ENCODE peak calls at places on chromosome 15, in five cellular contexts. R is A549, K is testis, D is breast epithelium, U is thyroid gland. M is an unnamed sample.

GRCh38 chr15:49832421-49832980 is 211.7 kb downstream of the DTWD1 start:
- DNase-seq in R (no peak), U (peak), K (peak), D (no peak), M (peak)

GRCh38 chr15:90205050-90205848 is 4.1 kb downstream of the SEMA4B start:
- DNase-seq in R (no peak), K (no peak), D (no peak), U (no peak), M (no peak)

GRCh38 chr15:77180757-77181156 is 109.8 kb upstream of the TSPAN3 start:
- DNase-seq in U (no peak), R (no peak), D (no peak), K (no peak), M (no peak)

GRCh38 chr15:45177285-45177684 is 10.5 kb downstream of the SHF start:
- DNase-seq in K (no peak), R (no peak), U (no peak), D (no peak), M (no peak)

GRCh38 chr15:82922737-82923136 is 29.8 kb downstream of the HOMER2 start:
- DNase-seq in U (no peak), R (no peak), K (no peak), D (no peak), M (no peak)

GRCh38 chr15:76164602-76165001 is 104.8 kb downstream of the TMEM266 start:
- DNase-seq in K (no peak), R (no peak), D (no peak), U (no peak), M (no peak)

GRCh38 chr15:31325432-31325975 is 1.1 kb upstream of the KLF13 start:
- DNase-seq in R (peak), K (peak), U (peak), D (no peak), M (peak)

GRCh38 chr15:89845305-89845893 is 30.7 kb upstream of the ANPEP start:
- DNase-seq in D (no peak), U (no peak), R (peak), K (no peak), M (no peak)

GRCh38 chr15:35963316-35963715 is 417.4 kb upstream of the DPH6 start:
- DNase-seq in D (no peak), K (no peak), U (no peak), R (no peak), M (no peak)

GRCh38 chr15:59294574-59294960 is 78.1 kb downstream of the MYO1E start:
- DNase-seq in U (no peak), K (no peak), R (no peak), D (no peak), M (no peak)

GRCh38 chr15:85527907-85528306 is 147.5 kb downstream of the AKAP13 start:
- DNase-seq in K (no peak), U (peak), R (no peak), D (no peak), M (no peak)

GRCh38 chr15:71802770-71803169 is 7.6 kb upstream of the NR2E3 start:
- DNase-seq in U (no peak), K (peak), R (no peak), D (no peak), M (peak)

GRCh38 chr15:74793135-74794028 is 11.5 kb downstream of the CSK start:
- DNase-seq in D (no peak), K (no peak), R (no peak), U (no peak), M (no peak)

GRCh38 chr15:32735948-32736347 is 18.1 kb downstream of the GREM1 start:
- DNase-seq in D (no peak), R (no peak), U (no peak), K (no peak), M (no peak)

GRCh38 chr15:32733276-32733675 is 15.5 kb downstream of the GREM1 start:
- DNase-seq in D (no peak), R (no peak), U (no peak), K (no peak), M (no peak)

GRCh38 chr15:32729700-32730099 is 11.9 kb downstream of the GREM1 start:
- DNase-seq in K (no peak), D (no peak), R (no peak), U (no peak), M (no peak)

GRCh38 chr15:32730677-32731654 is 13.2 kb downstream of the GREM1 start:
- DNase-seq in D (no peak), R (no peak), U (peak), K (peak), M (peak)

DNA sequence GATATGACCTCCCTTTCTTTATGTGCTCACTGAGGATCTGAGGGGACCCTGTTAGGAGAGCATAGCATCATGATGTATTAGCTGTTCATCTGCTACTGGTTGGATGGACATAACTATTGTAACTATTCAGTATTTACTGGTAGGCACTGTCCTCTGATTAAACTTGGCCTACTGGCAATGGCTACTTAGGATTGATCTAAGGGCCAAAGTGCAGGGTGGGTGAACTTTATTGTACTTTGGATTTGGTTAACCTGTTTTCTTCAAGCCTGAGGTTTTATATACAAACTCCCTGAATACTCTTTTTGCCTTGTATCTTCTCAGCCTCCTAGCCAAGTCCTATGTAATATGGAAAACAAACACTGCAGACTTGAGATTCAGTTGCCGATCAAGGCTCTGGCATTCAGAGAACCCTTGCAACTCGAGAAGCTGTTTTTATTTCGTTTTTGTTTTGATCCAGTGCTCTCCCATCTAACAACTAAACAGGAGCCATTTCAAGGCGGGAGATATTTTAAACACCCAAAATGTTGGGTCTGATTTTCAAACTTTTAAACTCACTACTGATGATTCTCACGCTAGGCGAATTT is 14.9 kb downstream of the GREM1 start:
- DNase-seq in R (no peak), D (no peak), U (no peak), K (no peak), M (no peak)
- TF ChIP-seq POLR2A in R (no peak), D (no peak), U (no peak), K (no peak), M (no peak)

DNA sequence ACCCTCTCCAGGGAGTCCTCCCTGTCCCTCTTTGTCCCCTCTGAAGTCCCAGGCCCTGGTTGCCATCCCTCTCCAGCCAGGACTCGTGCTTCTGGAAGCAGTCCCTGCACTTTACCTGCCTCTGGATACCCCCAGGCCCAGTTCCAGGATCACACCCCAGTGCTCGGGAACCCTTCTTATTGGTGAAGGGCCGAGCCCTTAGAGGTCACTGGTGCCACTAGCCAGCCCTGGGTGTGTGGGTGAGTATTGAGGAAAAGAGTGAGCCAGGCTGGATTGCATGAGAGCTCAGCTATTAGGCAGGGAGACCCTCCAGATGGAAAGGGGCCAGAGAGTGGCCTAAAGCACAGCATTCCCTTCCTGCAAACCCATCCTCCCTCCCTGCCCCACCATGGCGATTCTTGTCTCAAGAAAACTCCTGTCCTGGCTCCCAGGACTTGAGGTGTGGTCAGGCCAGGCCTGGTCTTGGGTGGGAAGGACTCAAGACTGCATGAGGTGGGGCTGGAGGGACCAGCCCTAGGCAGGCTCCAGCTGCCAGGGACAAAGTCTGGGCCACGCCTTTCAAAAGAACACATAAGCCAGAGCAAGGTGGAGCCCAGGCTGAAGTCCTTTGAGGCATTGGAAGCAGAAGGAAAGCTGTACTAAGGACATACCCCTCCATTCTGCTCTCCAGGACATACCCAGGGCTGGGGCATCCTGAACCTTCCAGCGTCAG is 4.8 kb upstream of the PHGR1 start:
- DNase-seq in U (peak), R (no peak), D (no peak), K (no peak), M (no peak)
- TF ChIP-seq POLR2A in U (peak), R (no peak), D (no peak), K (no peak), M (no peak)

DNA sequence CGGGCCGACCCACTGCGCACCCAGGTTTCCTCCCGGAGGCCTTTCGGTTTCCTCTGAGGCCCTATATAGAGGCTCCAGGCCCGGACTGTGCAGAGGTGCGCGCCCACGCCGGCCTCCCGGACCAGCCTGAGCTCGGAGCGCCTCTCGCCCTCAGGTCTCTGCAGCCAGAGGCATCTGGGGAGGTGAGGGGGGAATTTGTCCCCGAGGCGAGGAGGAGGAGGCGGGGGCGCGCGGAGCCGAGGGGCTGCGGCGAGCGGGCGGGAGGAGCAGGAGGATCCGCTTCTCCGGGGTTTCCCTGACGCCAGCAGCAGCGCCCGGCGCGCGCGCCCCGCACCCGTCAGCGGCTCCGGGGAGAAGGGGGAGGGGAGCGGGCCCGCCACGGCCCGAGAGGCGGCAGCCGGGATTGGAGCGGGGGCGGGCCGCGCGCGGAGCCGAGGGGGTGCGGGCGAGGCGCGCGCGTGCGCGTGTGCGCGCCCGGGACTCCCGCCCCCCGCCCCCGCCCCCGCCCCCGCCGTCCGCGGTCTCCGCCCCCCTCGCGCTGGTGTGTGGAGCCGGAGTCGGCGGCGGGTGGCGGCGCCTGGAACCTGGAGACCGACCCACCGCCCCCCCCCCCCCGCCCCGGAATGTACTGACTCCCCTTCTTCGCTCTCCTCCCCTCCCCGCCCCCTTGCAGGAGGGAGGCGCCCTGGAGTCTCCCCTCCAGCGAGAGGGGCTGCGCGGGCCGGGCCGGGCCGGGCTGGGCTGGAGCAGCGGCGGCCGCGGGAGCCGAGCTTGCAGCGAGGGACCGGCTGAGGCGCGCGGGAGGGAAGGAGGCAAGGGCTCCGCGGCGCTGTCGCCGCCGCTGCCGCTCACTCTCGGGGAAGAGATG is at the start of gene NEO1:
- DNase-seq in D (peak), U (peak), K (peak), R (peak), M (peak)
- TF ChIP-seq POLR2A in D (no peak), U (peak), K (no peak), R (peak), M (no peak)

GRCh38 chr15:29910068-29910467 is 87.8 kb upstream of the TJP1 start:
- DNase-seq in D (no peak), U (no peak), K (no peak), R (no peak), M (no peak)
- TF ChIP-seq POLR2A in D (no peak), U (no peak), K (no peak), R (no peak), M (no peak)

DNA sequence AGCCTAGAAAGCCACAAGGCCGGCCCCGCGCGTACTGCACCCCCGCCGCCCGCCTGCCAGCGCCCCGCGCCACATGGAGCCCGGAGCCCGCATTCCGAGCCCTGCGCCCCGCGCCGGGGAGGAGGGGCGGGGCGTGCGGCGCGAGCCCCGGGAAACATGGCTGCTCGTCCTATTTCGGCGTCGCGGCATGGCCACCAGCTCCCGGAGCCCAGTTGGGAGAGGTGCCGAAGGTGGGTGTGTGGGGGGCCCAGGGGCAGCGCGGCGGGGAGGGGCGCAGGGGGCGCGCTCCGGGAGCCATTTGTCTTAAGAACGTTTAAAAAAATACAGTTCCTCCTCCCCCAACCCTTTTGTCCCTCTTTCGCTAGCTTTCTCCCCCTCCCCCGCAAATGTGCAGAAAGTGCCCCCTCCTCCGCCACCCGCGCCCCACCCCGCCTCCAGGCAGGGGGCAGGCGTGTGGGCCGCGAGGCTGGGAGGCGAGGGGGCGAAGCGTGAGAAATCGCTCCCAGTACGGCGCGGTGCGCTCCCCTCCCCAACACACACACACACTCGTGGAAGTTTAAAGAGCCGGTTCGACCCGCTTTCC is 2.5 kb downstream of the ANP32A start:
- DNase-seq in R (peak), K (peak), D (peak), U (peak), M (peak)
- TF ChIP-seq POLR2A in R (peak), K (no peak), D (no peak), U (peak), M (no peak)

DNA sequence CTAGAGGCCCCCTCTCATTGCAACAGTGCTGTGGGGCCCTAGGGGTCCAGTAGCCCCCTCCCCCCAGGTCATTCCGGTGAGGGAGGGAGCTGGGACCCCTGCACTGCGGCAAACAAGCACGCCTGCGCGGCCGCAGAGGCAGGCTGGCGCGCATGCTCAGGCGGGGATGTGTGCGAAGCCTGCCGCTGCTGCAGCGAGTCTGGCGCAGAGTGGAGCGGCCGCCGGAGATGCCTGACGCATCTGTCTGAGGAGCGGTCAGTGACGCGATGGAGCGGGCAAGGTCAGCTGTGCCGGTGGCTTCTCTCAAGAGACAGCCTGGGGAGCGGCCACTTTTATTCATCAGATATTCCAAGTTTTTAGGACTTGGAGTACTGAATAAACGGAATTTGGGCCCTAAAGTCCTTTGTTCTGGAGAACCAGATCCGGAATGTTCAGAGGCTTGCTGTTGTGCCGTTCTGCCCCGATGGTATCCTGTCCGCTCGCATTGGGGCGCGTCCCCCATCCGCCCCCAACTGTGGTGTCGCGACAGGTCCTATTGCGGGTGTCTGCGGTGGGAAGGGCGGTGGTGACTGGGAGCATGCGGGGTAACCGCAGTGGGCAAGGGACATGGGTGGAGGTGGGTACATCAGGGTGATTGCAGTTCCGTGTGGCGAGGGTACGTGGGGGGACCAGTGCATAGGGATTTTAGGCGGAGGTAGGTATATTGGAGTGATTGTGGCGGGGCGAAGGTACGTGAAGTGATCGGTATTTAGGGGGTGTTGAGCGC is at the start of the genes SNRPN and SNURF:
- DNase-seq in D (peak), U (peak), R (peak), K (peak), M (peak)
- TF ChIP-seq POLR2A in D (peak), U (peak), R (peak), K (peak), M (peak)

GRCh38 chr15:41825572-41826535 is 2.0 kb upstream of the JMJD7 start:
- DNase-seq in K (no peak), U (peak), R (no peak), D (no peak), M (no peak)
- TF ChIP-seq POLR2A in K (no peak), U (no peak), R (no peak), D (no peak), M (no peak)